ENCODE peak calls at places on chromosomes 13 and 19, in four cellular contexts. O, T, A and G are unnamed samples. For H3K4me1, the result is how much of the 10 kb centered on the place peaks cover.

GRCh38 chr19:18612772-18613588 is at the start of gene TMEM59L:
- DNase-seq in O (peak), T (no peak), A (peak), G (no peak)

GRCh38 chr19:29690842-29691241 is 24.2 kb downstream of the C19orf12 start:
- DNase-seq in A (peak), T (no peak), O (no peak), G (no peak)

GRCh38 chr13:95924389-95924994 is 128.7 kb downstream of the UGGT2 start:
- DNase-seq in A (peak), O (no peak), T (no peak), G (no peak)

GRCh38 chr19:10173527-10173926 is 21.2 kb downstream of the DNMT1 start:
- DNase-seq in A (peak), O (no peak), T (no peak), G (no peak)

GRCh38 chr13:107956889-107957288 is 258.4 kb downstream of the LIG4 start:
- DNase-seq in T (no peak), A (no peak), O (no peak), G (no peak)

GRCh38 chr13:23500858-23501257 is 67.4 kb upstream of the SACS start:
- DNase-seq in A (peak), O (no peak), T (no peak), G (no peak)

GRCh38 chr13:78679329-78679728 is 20.4 kb upstream of the OBI1 start:
- DNase-seq in O (no peak), A (no peak), T (no peak), G (no peak)

GRCh38 chr19:8580710-8581281 is 3.6 kb upstream of the MYO1F start:
- DNase-seq in T (peak), A (peak), O (peak), G (peak)

GRCh38 chr13:92826197-92826596 is 400.4 kb upstream of the GPC6 start:
- DNase-seq in T (peak), O (no peak), A (no peak), G (no peak)

GRCh38 chr13:107867701-107868661 is 347.4 kb downstream of the LIG4 start:
- DNase-seq in A (peak), T (peak), O (no peak), G (no peak)

GRCh38 chr19:18070181-18070580 is 16.6 kb downstream of the IL12RB1 start:
- DNase-seq in O (no peak), T (no peak), A (no peak), G (no peak)

GRCh38 chr13:98822238-98822606 is 69.8 kb upstream of the SLC15A1 start:
- DNase-seq in O (no peak), T (no peak), A (peak), G (no peak)

GRCh38 chr13:52850396-52851152 is 2.1 kb upstream of the PCDH8 start:
- DNase-seq in T (peak), O (no peak), A (peak), G (peak)

GRCh38 chr13:102907016-102907756 is 61.4 kb downstream of the ERCC5 start:
- DNase-seq in A (peak), T (no peak), O (no peak), G (no peak)

GRCh38 chr13:31437975-31438374 is 238.2 kb downstream of the B3GLCT start:
- DNase-seq in A (peak), O (no peak), T (no peak), G (no peak)

GRCh38 chr13:32538621-32539246 is at the start of gene N4BP2L2:
- DNase-seq in A (peak), T (peak), O (peak), G (peak)

GRCh38 chr13:98454389-98454881 is 122.5 kb downstream of the STK24 start:
- DNase-seq in O (no peak), T (no peak), A (peak), G (no peak)

GRCh38 chr19:5718579-5719273 is 1.2 kb downstream of the LONP1 start:
- DNase-seq in O (no peak), T (no peak), A (peak), G (no peak)

GRCh38 chr19:4722671-4723464 is 774 bp downstream of the DPP9 start:
- DNase-seq in T (peak), A (peak), O (no peak), G (no peak)

GRCh38 chr13:23753523-23753922 is 135.7 kb downstream of the MIPEP start:
- DNase-seq in O (no peak), T (no peak), A (peak), G (no peak)

GRCh38 chr13:74710006-74710405 is 575.8 kb upstream of the KLF12 start:
- DNase-seq in T (no peak), A (peak), O (no peak), G (no peak)

GRCh38 chr13:27295096-27295495 is 24.5 kb downstream of the RASL11A start:
- DNase-seq in T (no peak), A (no peak), O (no peak), G (no peak)

GRCh38 chr13:73060251-73061160 is 1.7 kb downstream of the KLF5 start:
- DNase-seq in A (peak), O (no peak), T (peak), G (peak)

GRCh38 chr19:1608414-1609391 is 3.4 kb upstream of the UQCR11 start:
- DNase-seq in T (no peak), O (no peak), A (peak), G (peak)
- H3K4me1 ChIP-seq in T (under half), O (under half), A (under half), G (under half)

GRCh38 chr13:46588019-46588418 is 35.0 kb downstream of the LRCH1 start:
- DNase-seq in A (no peak), O (no peak), T (no peak), G (no peak)
- H3K4me1 ChIP-seq in A (under half), O (under half), T (under half), G (under half)

GRCh38 chr19:1271528-1272422 is 2.6 kb downstream of the CIRBP start:
- DNase-seq in T (peak), A (no peak), O (no peak), G (no peak)
- H3K4me1 ChIP-seq in T (half or more), A (under half), O (half or more), G (half or more)

GRCh38 chr19:35075202-35076025 is 33.9 kb downstream of the HPN start:
- DNase-seq in O (no peak), T (no peak), A (no peak), G (no peak)
- H3K4me1 ChIP-seq in O (under half), T (under half), A (under half), G (under half)

GRCh38 chr19:50508850-50509190 is 2.2 kb downstream of the JOSD2 start:
- DNase-seq in A (no peak), O (no peak), T (no peak), G (no peak)

GRCh38 chr19:50509366-50509765 is 1.6 kb downstream of the JOSD2 start:
- DNase-seq in O (no peak), A (no peak), T (no peak), G (peak)

GRCh38 chr19:50511069-50511822 is at the start of gene JOSD2:
- DNase-seq in T (peak), O (peak), A (peak), G (peak)

GRCh38 chr19:50510700-50511068 is 307 bp downstream of the JOSD2 start:
- DNase-seq in T (no peak), O (no peak), A (no peak), G (no peak)

DNA sequence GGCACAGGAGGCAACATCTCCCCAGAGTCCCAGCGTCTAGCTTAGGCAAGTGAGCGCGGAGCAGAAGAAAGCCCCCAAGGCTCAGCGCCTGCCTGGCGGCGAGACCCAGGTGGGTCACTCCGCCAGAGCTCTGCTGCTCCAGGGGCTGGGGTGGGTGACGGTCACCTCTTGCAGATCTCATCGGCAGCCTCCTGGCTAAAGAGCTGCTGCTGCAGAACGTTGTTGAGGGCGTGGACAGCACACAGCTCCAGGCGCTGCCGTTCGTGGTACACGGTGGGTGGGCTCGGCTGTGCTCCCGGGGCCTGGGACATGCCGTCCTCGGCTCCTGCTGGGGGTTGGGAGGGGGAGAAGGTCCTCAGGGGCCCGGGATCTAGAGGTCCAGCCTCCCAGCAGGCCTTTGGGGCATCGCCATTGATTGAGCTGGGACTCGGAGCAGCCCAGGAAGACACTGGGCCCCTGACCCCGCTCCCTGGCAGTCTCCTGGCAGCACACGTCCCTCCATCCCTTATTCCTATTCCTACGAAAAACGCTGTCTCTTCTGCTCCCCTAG is 795 bp downstream of the JOSD2 start:
- DNase-seq in T (no peak), O (no peak), A (peak), G (peak)
- H3K4me1 ChIP-seq in T (under half), O (under half), A (under half), G (under half)